ENCODE peak calls at places on chromosomes 16 and 17, in eight cellular contexts. M is breast epithelium, W is Panc1, H is HCT116, K is thyroid gland, Y is ovary, Q is lower lobe of right lung, G is esophagus squamous epithelium. F is an unnamed sample.

GRCh38 chr17:48011405-48012150 is 26.0 kb downstream of the COPZ2 start:
- DNase-seq in M (peak; percentile 37), W (peak; percentile 20), H (peak; percentile 35), K (no peak), Y (no peak), Q (no peak), G (no peak), F (no peak)

GRCh38 chr17:45662432-45662831 is 121.7 kb upstream of the CRHR1 start:
- DNase-seq in M (no peak), W (no peak), H (no peak), K (no peak), Y (no peak), Q (no peak), G (no peak), F (no peak)

GRCh38 chr17:58530655-58531054 is 16.2 kb upstream of the MTMR4 start:
- DNase-seq in M (no peak), W (no peak), H (no peak), K (no peak), Y (no peak), Q (no peak), G (no peak), F (no peak)

GRCh38 chr17:28256370-28256769 is 62.6 kb upstream of the TMEM97 start:
- DNase-seq in M (no peak), W (no peak), H (no peak), K (no peak), Y (no peak), Q (no peak), G (no peak), F (no peak)

GRCh38 chr16:79784007-79784406 is 183.5 kb upstream of the MAF start:
- DNase-seq in M (no peak), W (no peak), H (no peak), K (no peak), Y (no peak), Q (no peak), G (no peak), F (no peak)

GRCh38 chr16:3513892-3514600 is 13.2 kb downstream of the CLUAP1 start:
- DNase-seq in M (no peak), W (no peak), H (no peak), K (no peak), Y (no peak), Q (no peak), G (no peak), F (no peak)

GRCh38 chr16:10509534-10510025 is 70.8 kb downstream of the EMP2 start:
- DNase-seq in M (peak; percentile 31), W (peak; percentile 62), H (peak; percentile 71), K (peak; percentile 70), Y (no peak), Q (no peak), G (no peak), F (peak; percentile 72)

GRCh38 chr17:70775667-70776066 is 606.3 kb downstream of the KCNJ2 start:
- DNase-seq in M (no peak), W (no peak), H (no peak), K (no peak), Y (no peak), Q (no peak), G (no peak), F (no peak)

GRCh38 chr16:66849543-66849942 is 5.3 kb downstream of the CA7 start:
- DNase-seq in M (no peak), W (no peak), H (no peak), K (no peak), Y (no peak), Q (no peak), G (no peak), F (no peak)

GRCh38 chr16:74607310-74607966 is 524 bp upstream of the GLG1 start:
- DNase-seq in M (no peak), W (no peak), H (no peak), K (no peak), Y (no peak), Q (no peak), G (no peak), F (no peak)

GRCh38 chr17:7717756-7718350 is 309 bp downstream of the DNAH2 start:
- DNase-seq in M (no peak), W (no peak), H (no peak), K (no peak), Y (no peak), Q (no peak), G (no peak), F (no peak)

GRCh38 chr17:17913695-17914332 is 58.4 kb downstream of the TOM1L2 start:
- DNase-seq in M (peak; percentile 67), W (no peak), H (peak; percentile 82), K (peak; percentile 80), Y (peak; percentile 72), Q (peak; percentile 52), G (no peak), F (peak; percentile 56)

GRCh38 chr16:68764866-68765265 is 27.8 kb downstream of the CDH1 start:
- DNase-seq in M (no peak), W (no peak), H (no peak), K (no peak), Y (no peak), Q (no peak), G (no peak), F (no peak)

GRCh38 chr17:7884581-7885356 is 3.8 kb upstream of the CHD3 start:
- DNase-seq in M (no peak), W (no peak), H (no peak), K (peak; percentile 23), Y (peak; percentile 61), Q (no peak), G (no peak), F (peak; percentile 17)

GRCh38 chr17:68352041-68352440 is 60.7 kb downstream of the ARSG start:
- DNase-seq in M (no peak), W (no peak), H (no peak), K (no peak), Y (no peak), Q (no peak), G (no peak), F (no peak)

GRCh38 chr16:87705780-87706277 is 60.0 kb downstream of the KLHDC4 start:
- DNase-seq in M (no peak), W (no peak), H (no peak), K (peak; percentile 64), Y (no peak), Q (peak; percentile 61), G (no peak), F (peak; percentile 37)

GRCh38 chr17:79073706-79074088 is 927 bp upstream of the ENGASE start:
- DNase-seq in M (no peak), W (no peak), H (no peak), K (no peak), Y (peak; percentile 28), Q (peak; percentile 34), G (no peak), F (no peak)

GRCh38 chr17:79073016-79073705 is 1.5 kb upstream of the ENGASE start:
- DNase-seq in M (no peak), W (no peak), H (no peak), K (no peak), Y (peak; percentile 12), Q (peak; percentile 30), G (no peak), F (no peak)

GRCh38 chr17:79075861-79076406 is 1.3 kb downstream of the ENGASE start:
- DNase-seq in M (no peak), W (no peak), H (no peak), K (no peak), Y (peak; percentile 28), Q (peak; percentile 9), G (no peak), F (no peak)

GRCh38 chr17:79075433-79075805 is 795 bp downstream of the ENGASE start:
- DNase-seq in M (no peak), W (no peak), H (no peak), K (no peak), Y (no peak), Q (no peak), G (no peak), F (no peak)

DNA sequence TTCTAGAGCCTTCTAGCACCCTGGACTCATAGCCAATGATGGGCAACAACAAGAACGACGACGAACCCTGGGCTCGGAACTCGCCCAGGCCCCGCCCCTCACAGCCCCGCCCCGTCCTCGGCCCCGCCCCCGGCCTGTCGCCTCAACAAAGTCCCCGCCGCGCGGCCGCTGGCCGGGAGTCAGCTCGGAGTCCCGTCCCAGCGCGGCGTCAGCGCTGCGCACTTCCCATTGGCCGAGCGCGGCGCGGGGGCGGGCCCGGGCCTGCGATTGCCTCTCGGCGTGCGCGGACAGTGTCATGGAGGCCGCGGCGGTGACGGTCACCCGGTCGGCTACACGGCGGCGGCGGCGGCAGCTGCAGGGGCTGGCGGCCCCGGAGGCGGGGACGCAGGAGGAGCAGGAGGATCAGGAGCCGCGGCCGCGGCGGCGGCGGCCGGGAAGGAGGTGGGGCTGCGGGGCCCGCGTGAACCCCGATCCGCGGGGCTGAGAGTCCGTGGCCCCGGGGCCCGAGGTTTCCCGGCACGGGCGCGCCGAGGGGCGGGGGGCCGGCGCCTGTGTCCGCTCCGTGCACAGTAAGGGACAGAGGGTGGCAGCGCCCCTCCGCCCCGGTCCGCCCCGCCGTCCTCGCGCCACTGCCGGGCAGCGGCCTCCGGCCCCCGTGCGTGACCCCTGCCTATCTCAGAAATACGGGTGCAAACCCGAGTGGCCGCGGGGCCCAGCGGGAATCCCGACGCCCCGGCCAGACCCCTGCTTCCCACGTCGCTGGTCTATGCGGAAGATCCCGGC is at the start of gene ENGASE:
- DNase-seq in M (peak; percentile 95), W (no peak), H (peak; percentile 92), K (peak; percentile 96), Y (peak; percentile 91), Q (peak; percentile 97), G (peak; percentile 64), F (peak; percentile 96)
- TF ChIP-seq CTCF in M (no peak), W (no peak), H (no peak), K (no peak), Y (no peak), Q (no peak), G (no peak), F (no peak)

GRCh38 chr17:72609501-72609900 is 483.0 kb downstream of the SLC39A11 start:
- DNase-seq in M (no peak), W (no peak), H (peak; percentile 86), K (no peak), Y (no peak), Q (no peak), G (no peak), F (peak; percentile 56)
- H3K4me1 ChIP-seq in M (no peaks in the 10 kb centered on the region), W (peaks cover 20% of the 10 kb centered on the region), H (peaks cover 29% of the 10 kb centered on the region), K (no peaks in the 10 kb centered on the region), Y (no peaks in the 10 kb centered on the region), Q (no peaks in the 10 kb centered on the region), G (peaks cover 5% of the 10 kb centered on the region), F (peaks cover 34% of the 10 kb centered on the region)

DNA sequence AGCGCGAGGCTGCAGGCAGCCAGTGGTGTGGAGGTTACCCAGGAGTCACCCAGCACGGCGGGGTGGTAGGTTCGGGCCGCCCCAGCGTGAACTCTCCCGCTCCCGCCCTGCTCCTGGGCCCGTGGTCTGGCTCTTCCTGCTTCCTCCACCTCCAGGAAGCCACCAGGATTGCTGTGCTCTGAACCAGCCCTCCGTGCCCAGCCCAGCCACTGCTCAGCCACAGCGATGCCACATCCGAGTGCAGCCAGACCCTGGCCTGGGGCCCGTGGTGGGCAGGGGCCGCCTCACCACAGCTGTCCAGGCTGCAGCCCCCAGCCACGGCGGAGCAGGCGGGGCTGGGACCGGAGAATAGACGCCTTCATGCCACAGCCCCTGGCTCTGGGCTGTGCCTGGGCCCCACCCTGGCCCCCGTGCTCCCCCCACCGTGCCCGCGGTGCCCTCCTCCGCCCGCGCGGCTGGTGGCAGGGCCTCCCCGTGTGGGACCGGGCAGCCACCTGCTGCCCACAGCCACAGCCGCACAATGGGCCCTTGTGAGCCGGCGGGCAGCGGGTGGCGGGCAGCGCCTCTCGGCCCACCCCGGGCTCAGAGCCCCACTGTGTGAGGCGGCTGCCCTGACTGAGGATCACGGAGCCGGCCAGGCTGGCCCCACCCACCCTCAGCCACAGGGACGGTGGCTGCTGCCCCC is 26.1 kb upstream of the SSTR5 start:
- DNase-seq in M (no peak), W (no peak), H (no peak), K (no peak), Y (no peak), Q (no peak), G (no peak), F (no peak)
- H3K27ac ChIP-seq in M (no peak overlapping the region), W (no peak overlapping the region), H (no peak overlapping the region), K (no peak overlapping the region), Y (no peak overlapping the region), Q (no peak overlapping the region), G (no peak overlapping the region), F (no peak overlapping the region)

GRCh38 chr17:41406205-41406604 is 8.8 kb upstream of the KRT31 start:
- DNase-seq in M (no peak), W (no peak), H (no peak), K (no peak), Y (no peak), Q (no peak), G (no peak), F (no peak)
- TF ChIP-seq CTCF in M (no peak), W (peak; percentile 57), H (no peak), K (no peak), Y (no peak), Q (no peak), G (peak; percentile 22), F (no peak)

F was measured in body of pancreas.